ENCODE peak calls at places on chromosomes 12 and 14, in six cellular contexts. K, W, Y, L, C and H are unnamed samples. For H3K9me3, the result is how much of the 10 kb centered on the place peaks cover.

GRCh38 chr12:80837342-80837978 is 100.3 kb downstream of the LIN7A start:
- DNase-seq in Y (no peak), K (peak), L (no peak), C (no peak), W (no peak), H (no peak)

GRCh38 chr14:22651586-22651985 is 7.4 kb upstream of the OR6J1 start:
- DNase-seq in C (no peak), Y (no peak), L (no peak), W (no peak), K (no peak), H (no peak)

GRCh38 chr12:109883429-109883828 is 3.1 kb upstream of the GLTP start:
- DNase-seq in C (no peak), W (no peak), Y (no peak), L (no peak), K (no peak), H (no peak)

GRCh38 chr14:101959277-101959676 is 5.1 kb upstream of the DYNC1H1 start:
- DNase-seq in K (peak), L (no peak), W (no peak), C (no peak), Y (no peak), H (no peak)

GRCh38 chr12:48937170-48937569 is 11.9 kb upstream of the FKBP11 start:
- DNase-seq in L (no peak), C (no peak), Y (no peak), K (no peak), W (peak), H (no peak)

GRCh38 chr12:100518376-100518775 is 44.7 kb downstream of the NR1H4 start:
- DNase-seq in C (no peak), W (no peak), L (no peak), Y (no peak), K (no peak), H (no peak)

GRCh38 chr14:23375527-23376251 is 1.2 kb upstream of the CMTM5 start:
- DNase-seq in W (no peak), Y (no peak), K (no peak), C (no peak), L (no peak), H (no peak)

GRCh38 chr14:105469456-105470162 is 5.0 kb upstream of the CRIP2 start:
- DNase-seq in K (no peak), Y (no peak), L (no peak), C (no peak), W (no peak), H (no peak)

GRCh38 chr12:89187507-89187906 is 164.8 kb downstream of the DUSP6 start:
- DNase-seq in K (no peak), Y (no peak), L (no peak), C (no peak), W (no peak), H (no peak)

GRCh38 chr12:29625359-29625953 is 128.0 kb upstream of the OVCH1 start:
- DNase-seq in K (peak), C (no peak), W (no peak), Y (no peak), L (no peak), H (no peak)

GRCh38 chr12:77850698-77851097 is 20.0 kb downstream of the NAV3 start:
- DNase-seq in L (no peak), W (no peak), Y (no peak), C (no peak), K (no peak), H (no peak)

GRCh38 chr12:29043069-29043468 is 106.0 kb upstream of the FAR2 start:
- DNase-seq in W (no peak), C (no peak), K (no peak), L (no peak), Y (no peak), H (no peak)

GRCh38 chr12:25996677-25997076 is 38.2 kb downstream of the RASSF8 start:
- DNase-seq in Y (no peak), K (no peak), L (no peak), C (no peak), W (no peak), H (no peak)

GRCh38 chr12:10363922-10364838 is 25.7 kb downstream of the KLRK1 start:
- DNase-seq in W (peak), L (peak), C (no peak), Y (no peak), K (peak), H (no peak)

GRCh38 chr12:131980263-131980662 is 30.5 kb downstream of the EP400 start:
- DNase-seq in W (no peak), Y (no peak), L (no peak), K (no peak), C (no peak), H (no peak)

GRCh38 chr12:120367252-120367923 is 1.6 kb downstream of the MSI1 start:
- DNase-seq in W (no peak), Y (no peak), K (no peak), L (no peak), C (no peak), H (no peak)

GRCh38 chr14:74671789-74672188 is 41.1 kb downstream of the AREL1 start:
- DNase-seq in C (no peak), Y (no peak), W (no peak), K (peak), L (no peak), H (no peak)

GRCh38 chr14:50823051-50823762 is 7.8 kb downstream of the NIN start:
- DNase-seq in C (no peak), L (peak), Y (no peak), W (no peak), K (no peak), H (no peak)

GRCh38 chr14:99262977-99263448 is 9.0 kb downstream of the BCL11B start:
- DNase-seq in K (no peak), W (no peak), Y (peak), C (no peak), L (no peak), H (no peak)

GRCh38 chr14:44404599-44405349 is 102.3 kb downstream of the FSCB start:
- DNase-seq in L (no peak), W (no peak), Y (no peak), K (peak), C (no peak), H (no peak)

GRCh38 chr12:33427071-33427470 is 12.5 kb downstream of the SYT10 start:
- DNase-seq in K (no peak), L (no peak), C (no peak), W (no peak), Y (no peak), H (no peak)

GRCh38 chr12:53380797-53381738 is 1.1 kb downstream of the SP1 start:
- DNase-seq in Y (no peak), K (peak), C (no peak), W (peak), L (no peak), H (no peak)

GRCh38 chr14:63752449-63753169 is 24.7 kb upstream of the SGPP1 start:
- DNase-seq in Y (peak), C (no peak), K (peak), W (no peak), L (no peak), H (no peak)

DNA sequence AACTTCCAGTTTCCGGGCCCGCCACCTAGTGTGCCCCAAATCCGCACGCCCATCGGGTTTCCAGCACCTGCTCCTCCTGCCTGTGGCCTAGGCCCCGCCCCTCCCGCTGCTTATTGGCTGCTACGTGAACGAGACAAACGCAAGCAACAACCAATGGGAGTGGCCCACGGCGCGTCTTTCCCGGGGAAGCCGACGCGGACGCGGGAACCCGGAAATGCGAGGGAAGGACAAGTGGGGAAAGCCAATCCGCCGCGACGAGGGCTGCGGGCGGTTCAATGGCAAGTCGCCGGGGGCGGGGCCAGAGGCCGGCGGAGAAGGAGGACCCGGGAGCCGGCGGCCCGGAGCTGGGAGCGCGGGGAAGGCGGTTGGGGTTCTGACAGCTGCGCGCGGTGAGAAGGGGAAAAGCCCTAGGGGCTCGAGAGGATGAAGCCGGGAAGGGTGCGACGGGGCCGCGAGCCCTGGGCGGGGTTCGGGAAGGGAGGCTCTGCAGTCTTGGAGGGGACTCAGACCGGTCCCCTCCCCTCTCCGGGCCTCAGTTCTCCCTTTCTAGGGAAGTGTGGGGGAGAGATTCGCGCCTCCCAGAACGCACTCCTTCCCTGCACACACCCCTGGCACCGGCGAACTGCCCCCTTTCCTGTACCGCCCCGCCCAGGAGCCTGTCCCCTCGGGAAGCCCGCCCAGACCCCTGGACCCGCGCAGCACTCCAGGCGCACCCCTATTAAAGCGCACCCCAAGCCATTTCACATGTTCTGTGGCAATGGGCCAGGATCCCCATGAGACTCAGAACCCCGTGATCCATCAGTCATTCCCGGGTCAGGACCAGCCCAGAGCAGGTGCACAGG is at the start of gene FICD:
- DNase-seq in W (peak), C (peak), L (peak), Y (peak), K (peak), H (peak)
- H3K27ac ChIP-seq in W (peak), C (peak), L (peak), Y (no peak), K (peak), H (peak)

DNA sequence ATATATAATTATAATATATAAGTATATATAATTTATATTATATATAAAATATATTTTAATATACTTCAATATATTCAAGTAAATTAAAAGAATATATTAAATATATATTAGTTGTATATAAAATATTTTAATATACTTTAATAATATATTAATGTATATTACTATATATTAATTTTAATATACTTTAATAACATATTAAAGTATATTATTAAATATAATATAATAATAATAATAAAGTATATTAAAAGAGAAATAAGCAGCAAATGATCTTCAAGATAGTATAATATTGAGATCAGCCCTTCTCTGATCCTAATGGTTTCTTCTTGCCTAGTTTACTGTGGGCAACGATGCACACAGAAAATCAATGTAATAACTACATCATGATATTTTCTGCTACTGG is 2.3 kb downstream of the OR4M1 start:
- DNase-seq in Y (no peak), L (no peak), W (no peak), C (no peak), K (no peak), H (no peak)
- H3K9me3 ChIP-seq in Y (under half), L (under half), W (under half), C (under half), K (under half), H (under half)

GRCh38 chr12:95147836-95148235 is 69.4 kb downstream of the FGD6 start:
- DNase-seq in W (no peak), L (no peak), C (no peak), Y (no peak), K (no peak), H (no peak)
- H3K27ac ChIP-seq in W (no peak), L (no peak), C (no peak), Y (no peak), K (peak), H (no peak)

GRCh38 chr14:26444745-26445144 is 153.1 kb downstream of the NOVA1 start:
- DNase-seq in W (no peak), K (peak), Y (no peak), C (no peak), L (no peak), H (no peak)

GRCh38 chr14:26454105-26454504 is 143.7 kb downstream of the NOVA1 start:
- DNase-seq in C (no peak), W (no peak), L (no peak), Y (no peak), K (no peak), H (no peak)

DNA sequence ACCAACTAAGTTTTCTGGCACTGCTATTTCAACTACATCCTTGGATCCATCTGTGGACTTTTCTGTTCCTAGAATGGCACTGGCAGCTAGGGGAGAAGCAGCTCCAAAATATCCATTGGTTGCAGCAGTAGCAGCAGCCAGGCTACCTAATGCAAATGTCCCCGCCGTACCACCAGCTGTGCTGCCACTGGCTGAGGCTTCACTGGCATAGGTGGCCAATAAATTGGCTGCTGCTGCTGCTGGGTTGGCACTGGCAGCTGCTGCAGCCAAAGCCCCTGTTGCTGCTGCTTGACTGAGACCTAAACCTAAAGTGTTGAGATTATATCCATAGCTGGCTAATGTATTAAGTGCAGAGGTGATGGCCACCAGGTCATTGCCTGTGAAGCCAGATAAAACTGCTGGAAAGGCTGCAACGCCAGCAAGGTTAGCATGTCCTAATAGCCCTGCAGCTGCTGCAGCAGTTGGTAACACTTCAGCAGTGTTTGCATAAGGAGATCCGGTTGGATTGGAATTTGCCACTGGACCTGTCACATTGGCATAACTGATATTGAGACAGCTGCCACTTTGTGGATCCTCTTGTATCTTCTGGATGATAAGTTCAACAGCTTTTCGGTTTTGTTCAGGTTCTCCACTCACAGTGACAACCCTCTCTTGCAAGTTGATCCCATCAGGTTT is 149.5 kb downstream of the NOVA1 start:
- DNase-seq in K (no peak), Y (no peak), W (no peak), C (no peak), L (no peak), H (no peak)
- H3K9me3 ChIP-seq in K (under half), Y (under half), W (under half), C (under half), L (under half), H (under half)

GRCh38 chr12:5736527-5736926 is 208.5 kb downstream of the ANO2 start:
- DNase-seq in W (no peak), C (no peak), L (no peak), Y (no peak), K (no peak), H (no peak)

GRCh38 chr12:5736016-5736415 is 209.0 kb downstream of the ANO2 start:
- DNase-seq in W (no peak), C (no peak), K (no peak), L (no peak), Y (no peak), H (no peak)

DNA sequence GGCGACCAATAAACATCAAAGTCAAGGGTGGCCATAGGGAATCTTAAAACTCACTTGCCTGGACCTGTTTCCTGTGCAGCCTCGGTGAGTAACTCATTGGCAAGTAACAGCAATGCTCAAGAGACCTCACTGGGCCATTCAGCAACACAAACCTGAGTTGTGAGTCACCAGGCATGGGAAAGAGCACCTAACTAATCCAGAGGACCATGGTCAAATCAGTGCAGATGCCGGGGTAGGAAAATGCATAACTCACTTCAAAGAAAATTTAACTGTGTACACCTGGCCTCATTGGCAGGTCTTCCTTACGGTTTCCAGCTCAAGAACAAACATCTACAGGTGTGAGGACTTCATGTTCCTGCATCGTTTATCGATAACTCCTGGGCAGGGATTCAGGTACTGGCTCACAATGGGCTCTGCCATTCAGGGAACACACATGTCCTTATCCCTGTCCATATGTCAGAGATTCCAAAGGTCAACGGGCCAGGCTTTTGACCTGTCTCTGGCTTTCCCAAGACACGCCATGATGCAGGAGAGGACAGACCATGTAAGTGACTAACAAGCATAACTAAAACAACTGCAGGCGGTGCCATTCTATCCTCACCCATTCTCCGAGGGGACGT is 211.8 kb downstream of the ANO2 start:
- DNase-seq in K (no peak), Y (no peak), C (no peak), L (no peak), W (no peak), H (no peak)
- H3K27ac ChIP-seq in K (no peak), Y (no peak), C (no peak), L (no peak), W (no peak), H (no peak)

GRCh38 chr12:133201888-133202287 is 20.6 kb downstream of the ZNF268 start:
- DNase-seq in L (no peak), K (no peak), W (no peak), Y (no peak), C (no peak), H (no peak)
- H3K9me3 ChIP-seq in L (half or more), K (under half), W (under half), Y (half or more), C (half or more), H (half or more)

GRCh38 chr12:51836833-51837184 is 11.7 kb downstream of the FIGNL2 start:
- DNase-seq in C (no peak), L (no peak), K (no peak), W (no peak), Y (no peak), H (no peak)
- H3K27ac ChIP-seq in C (no peak), L (no peak), K (no peak), W (no peak), Y (no peak), H (no peak)

GRCh38 chr14:54809767-54810166 is 92.9 kb downstream of the GCH1 start:
- DNase-seq in L (no peak), W (no peak), Y (no peak), K (no peak), C (no peak), H (no peak)
- H3K9me3 ChIP-seq in L (under half), W (under half), Y (under half), K (under half), C (under half), H (under half)

GRCh38 chr14:104144453-104144790 is 6.0 kb downstream of the KIF26A start:
- DNase-seq in L (no peak), C (no peak), K (no peak), W (no peak), Y (no peak), H (no peak)
- H3K27ac ChIP-seq in L (no peak), C (no peak), K (no peak), W (no peak), Y (no peak), H (no peak)

DNA sequence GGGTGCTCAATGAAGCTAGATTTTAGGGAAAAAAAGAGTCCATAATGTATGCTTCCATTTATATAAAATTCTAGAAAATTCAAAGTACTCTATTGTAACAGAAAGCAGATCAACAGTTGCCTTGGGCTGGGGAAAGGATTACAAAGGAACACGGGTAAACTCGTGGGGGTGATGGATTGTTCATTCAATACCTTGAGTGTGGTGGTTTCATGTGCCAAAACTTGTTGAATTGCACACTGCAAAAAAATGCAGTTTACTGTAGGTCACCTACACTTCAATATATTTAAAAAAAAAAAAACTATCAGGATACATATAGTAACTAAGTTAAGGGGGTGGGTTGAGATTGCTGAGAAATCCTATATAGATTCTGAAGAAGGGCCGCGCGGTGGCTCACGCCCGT is 33.6 kb downstream of the PAWR start:
- DNase-seq in Y (no peak), L (no peak), K (no peak), W (no peak), C (no peak), H (no peak)
- H3K9me3 ChIP-seq in Y (under half), L (under half), K (under half), W (under half), C (under half), H (under half)